ENCODE peak calls at places on chromosomes 12 and 14, in ten cellular contexts. W is effector memory CD4-positive, alpha-beta T cell; S is SJSA1; B is left lung; V is lung; Q is stomach; U is neural progenitor cell; R is HCT116; E is mesenchymal stem cell; M is upper lobe of right lung. K is an unnamed sample.

GRCh38 chr12:46470039-46470627 is 97.6 kb upstream of the SLC38A2 start:
- DNase-seq in Q (no peak), B (no peak), V (no peak), S (peak), W (no peak), R (no peak), E (no peak), U (no peak), M (no peak), K (no peak)

GRCh38 chr12:64679487-64679983 is 69.2 kb downstream of the RASSF3 start:
- DNase-seq in B (peak), U (no peak), E (no peak), R (peak), S (peak), W (peak), M (peak), Q (peak), V (peak), K (peak)

GRCh38 chr12:95784286-95784685 is 6.3 kb downstream of the NTN4 start:
- DNase-seq in B (no peak), R (no peak), E (no peak), M (no peak), S (no peak), V (no peak), Q (no peak), U (no peak), W (no peak), K (no peak)

GRCh38 chr12:6265038-6265405 is 45.5 kb upstream of the PLEKHG6 start:
- DNase-seq in R (no peak), S (no peak), E (no peak), W (no peak), Q (no peak), M (peak), U (no peak), B (no peak), V (no peak), K (no peak)

GRCh38 chr14:52227559-52228222 is 39.8 kb upstream of the PTGDR start:
- DNase-seq in B (no peak), Q (no peak), V (no peak), R (no peak), U (no peak), W (no peak), M (no peak), S (no peak), E (no peak), K (no peak)

GRCh38 chr14:75274899-75275569 is 3.6 kb upstream of the FOS start:
- DNase-seq in E (peak), Q (no peak), V (peak), U (no peak), S (peak), R (no peak), B (peak), M (peak), W (peak), K (no peak)

GRCh38 chr12:117151195-117152031 is 38.9 kb downstream of the FBXO21 start:
- DNase-seq in U (peak), V (peak), B (peak), M (peak), W (no peak), Q (peak), R (peak), S (no peak), E (peak), K (no peak)

GRCh38 chr14:99191663-99192621 is 80.1 kb downstream of the BCL11B start:
- DNase-seq in W (peak), B (peak), Q (peak), S (peak), M (no peak), E (no peak), U (no peak), V (peak), R (no peak), K (no peak)

GRCh38 chr12:78473136-78473535 is 391.4 kb upstream of the SYT1 start:
- DNase-seq in M (no peak), V (no peak), R (no peak), S (no peak), W (no peak), E (no peak), Q (no peak), B (no peak), U (no peak), K (no peak)

GRCh38 chr14:106417224-106418049 is 891.1 kb downstream of the TMEM121 start:
- DNase-seq in W (peak), M (peak), V (peak), B (peak), E (no peak), Q (peak), S (no peak), U (peak), R (peak), K (no peak)

GRCh38 chr14:65173973-65174693 is 71.8 kb upstream of the MAX start:
- DNase-seq in U (peak), E (no peak), R (no peak), W (no peak), B (no peak), Q (no peak), V (no peak), S (no peak), M (no peak), K (no peak)

GRCh38 chr12:24396266-24396665 is 446.8 kb upstream of the SOX5 start:
- DNase-seq in R (no peak), V (no peak), E (no peak), W (no peak), M (no peak), Q (no peak), S (no peak), B (no peak), U (peak), K (no peak)

GRCh38 chr14:76472199-76472723 is 96.3 kb downstream of the ESRRB start:
- DNase-seq in W (no peak), S (no peak), V (no peak), Q (no peak), M (no peak), U (no peak), B (no peak), R (no peak), E (no peak), K (no peak)

GRCh38 chr14:105119410-105120025 is 49.1 kb downstream of the JAG2 start:
- DNase-seq in M (no peak), U (no peak), B (no peak), V (no peak), E (no peak), S (no peak), R (no peak), Q (no peak), W (no peak), K (no peak)

GRCh38 chr12:64404470-64405446 is 566 bp downstream of the XPOT start:
- DNase-seq in U (no peak), E (peak), S (peak), M (peak), B (peak), V (peak), Q (peak), W (peak), R (no peak), K (no peak)

GRCh38 chr12:131885543-131886057 is 8.8 kb upstream of the ULK1 start:
- DNase-seq in U (no peak), R (no peak), M (no peak), W (no peak), S (no peak), E (no peak), Q (no peak), V (no peak), B (no peak), K (no peak)

GRCh38 chr14:86391085-86391484 is 861.1 kb downstream of the FLRT2 start:
- DNase-seq in W (no peak), E (no peak), Q (no peak), M (no peak), U (no peak), R (no peak), V (no peak), S (no peak), B (no peak), K (no peak)

GRCh38 chr12:7868391-7868790 is 4.3 kb downstream of the SLC2A14 start:
- DNase-seq in R (no peak), Q (no peak), W (no peak), U (no peak), S (no peak), V (no peak), M (no peak), B (no peak), E (no peak), K (no peak)

GRCh38 chr12:104569348-104570173 is 112.8 kb downstream of the CHST11 start:
- DNase-seq in U (no peak), E (no peak), W (peak), R (no peak), Q (peak), V (no peak), S (no peak), M (no peak), B (peak), K (no peak)

GRCh38 chr14:74573421-74574091 is 38.5 kb downstream of the LTBP2 start:
- DNase-seq in W (no peak), B (no peak), V (no peak), E (no peak), M (no peak), U (no peak), S (peak), Q (no peak), R (no peak), K (no peak)

GRCh38 chr12:71440393-71441349 is 1.1 kb downstream of the LGR5 start:
- DNase-seq in Q (peak), M (peak), E (peak), V (no peak), U (peak), S (no peak), B (no peak), R (no peak), W (no peak), K (no peak)

GRCh38 chr12:81798294-81798693 is 39.1 kb upstream of the PPFIA2 start:
- DNase-seq in B (no peak), V (no peak), S (no peak), R (no peak), W (no peak), M (no peak), Q (no peak), E (no peak), U (no peak), K (no peak)

GRCh38 chr14:105377555-105378182 is 20.7 kb upstream of the TEX22 start:
- DNase-seq in B (no peak), Q (no peak), U (no peak), R (no peak), M (no peak), E (no peak), V (no peak), W (no peak), S (no peak), K (no peak)

GRCh38 chr14:101473795-101474562 is 87.3 kb upstream of the DIO3 start:
- DNase-seq in W (no peak), Q (peak), E (no peak), R (no peak), B (peak), S (no peak), M (peak), U (no peak), V (no peak), K (no peak)

GRCh38 chr12:106133136-106134087 is 5.3 kb downstream of the NUAK1 start:
- DNase-seq in V (no peak), M (no peak), U (peak), R (no peak), B (no peak), W (no peak), Q (no peak), S (peak), E (peak), K (peak)

GRCh38 chr14:61537567-61538463 is 157.5 kb upstream of the HIF1A start:
- DNase-seq in M (no peak), B (peak), E (peak), S (peak), R (peak), U (peak), W (no peak), V (peak), Q (peak), K (peak)

GRCh38 chr12:508145-508544 is 48.4 kb downstream of the B4GALNT3 start:
- DNase-seq in B (no peak), S (no peak), V (no peak), M (no peak), U (no peak), W (no peak), R (no peak), E (no peak), Q (peak), K (no peak)

GRCh38 chr12:127191124-127191523 is 1075.8 kb upstream of the TMEM132C start:
- DNase-seq in S (no peak), E (no peak), B (no peak), Q (no peak), U (no peak), R (no peak), M (no peak), W (no peak), V (no peak), K (peak)

GRCh38 chr14:71467419-71467818 is 464.8 kb upstream of the RGS6 start:
- DNase-seq in V (no peak), E (no peak), B (no peak), U (no peak), R (no peak), S (peak), W (no peak), M (no peak), Q (no peak), K (no peak)

GRCh38 chr12:66708704-66709443 is 30.0 kb upstream of the GRIP1 start:
- DNase-seq in V (no peak), U (peak), Q (no peak), R (no peak), S (no peak), M (no peak), B (no peak), E (peak), W (no peak), K (no peak)

GRCh38 chr12:103626498-103626897 is 39.4 kb downstream of the STAB2 start:
- DNase-seq in B (no peak), Q (peak), R (no peak), W (no peak), S (no peak), U (peak), M (no peak), E (peak), V (no peak), K (no peak)

GRCh38 chr12:109736552-109737108 is 23.0 kb downstream of the FAM222A start:
- DNase-seq in Q (peak), E (peak), S (no peak), R (no peak), U (peak), W (no peak), V (no peak), M (peak), B (peak), K (no peak)

GRCh38 chr12:41151789-41152188 is 36.3 kb upstream of the PDZRN4 start:
- DNase-seq in E (peak), Q (no peak), V (no peak), M (no peak), U (no peak), R (no peak), W (no peak), B (no peak), S (no peak), K (peak)

GRCh38 chr12:123990512-123990911 is 17.5 kb downstream of the ZNF664 start:
- DNase-seq in U (no peak), E (peak), V (no peak), R (no peak), W (no peak), S (no peak), Q (no peak), M (no peak), B (no peak), K (no peak)

GRCh38 chr12:53300187-53300586 is 692 bp downstream of the MYG1 start:
- DNase-seq in B (no peak), W (no peak), U (no peak), R (no peak), Q (no peak), E (peak), S (no peak), V (no peak), M (no peak), K (no peak)

GRCh38 chr12:88501976-88502938 is 78.0 kb downstream of the KITLG start:
- DNase-seq in E (peak), B (no peak), S (no peak), R (no peak), W (no peak), Q (no peak), U (no peak), V (no peak), M (no peak), K (no peak)

GRCh38 chr12:74317078-74317581 is 220.5 kb upstream of the ATXN7L3B start:
- DNase-seq in W (no peak), U (peak), V (no peak), S (no peak), M (no peak), E (peak), R (no peak), Q (no peak), B (no peak), K (no peak)

GRCh38 chr14:105192866-105193731 is 12.0 kb upstream of the NUDT14 start:
- DNase-seq in R (no peak), Q (no peak), E (no peak), M (no peak), V (no peak), S (peak), W (no peak), B (no peak), U (no peak), K (no peak)

DNA sequence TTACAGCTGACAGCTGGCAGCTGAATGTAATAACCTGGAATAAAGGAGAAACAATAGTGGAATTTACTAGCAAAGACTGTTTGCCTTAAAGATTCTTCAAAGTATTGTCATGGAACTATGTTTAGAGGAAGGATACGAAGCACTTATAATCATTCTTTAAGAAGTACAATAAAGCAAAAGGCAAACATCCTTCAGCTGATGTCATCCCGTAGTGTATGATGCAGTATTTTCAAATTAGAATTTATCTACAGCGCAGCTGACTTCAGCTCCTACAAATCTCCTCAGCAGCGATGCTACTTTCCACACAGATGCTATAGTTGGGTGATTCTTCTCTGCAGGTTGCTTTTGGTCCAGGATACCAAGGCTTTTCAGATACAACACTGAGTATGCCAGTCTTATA is 31.5 kb downstream of the CLEC1A start:
- DNase-seq in V (no peak), E (peak), W (no peak), M (no peak), S (peak), U (no peak), R (no peak), Q (no peak), B (no peak), K (no peak)
- H3K27ac ChIP-seq in V (peak), E (no peak), W (no peak), M (peak), S (no peak), U (no peak), R (no peak), Q (no peak), B (peak), K (no peak)

GRCh38 chr12:120239776-120240494 is 25.6 kb downstream of the PXN start:
- DNase-seq in R (no peak), E (no peak), Q (no peak), U (no peak), M (no peak), B (no peak), S (no peak), W (no peak), V (no peak), K (no peak)

GRCh38 chr12:120242275-120242799 is 23.2 kb downstream of the PXN start:
- DNase-seq in M (no peak), S (no peak), V (no peak), B (no peak), W (no peak), U (no peak), R (no peak), Q (no peak), E (peak), K (no peak)

GRCh38 chr12:120242971-120243699 is 22.4 kb downstream of the PXN start:
- DNase-seq in M (no peak), U (no peak), W (no peak), R (no peak), S (no peak), V (no peak), E (no peak), B (no peak), Q (no peak), K (no peak)

GRCh38 chr12:120240495-120240833 is 25.1 kb downstream of the PXN start:
- DNase-seq in R (no peak), B (no peak), W (no peak), U (no peak), E (no peak), M (no peak), V (no peak), Q (no peak), S (no peak), K (no peak)

GRCh38 chr12:120241561-120242274 is 23.8 kb downstream of the PXN start:
- DNase-seq in V (no peak), S (no peak), E (peak), R (no peak), Q (no peak), B (no peak), U (no peak), W (no peak), M (no peak), K (no peak)
- H3K27ac ChIP-seq in V (peak), S (no peak), E (no peak), R (peak), Q (peak), B (peak), U (no peak), W (no peak), M (peak), K (peak)

GRCh38 chr14:49688701-49689030 is 652 bp upstream of the POLE2 start:
- DNase-seq in V (no peak), M (no peak), E (no peak), R (no peak), Q (no peak), S (no peak), U (no peak), W (no peak), B (no peak), K (no peak)
- H3K27ac ChIP-seq in V (peak), M (peak), E (no peak), R (no peak), Q (peak), S (no peak), U (no peak), W (no peak), B (peak), K (no peak)

GRCh38 chr14:69652942-69653680 is 41.7 kb downstream of the SUSD6 start:
- DNase-seq in V (no peak), M (no peak), S (no peak), E (no peak), Q (peak), W (no peak), B (peak), U (no peak), R (no peak), K (no peak)
- H3K27ac ChIP-seq in V (peak), M (peak), S (no peak), E (no peak), Q (peak), W (no peak), B (peak), U (no peak), R (no peak), K (peak)

GRCh38 chr14:93019970-93020369 is 95.8 kb downstream of the ITPK1 start:
- DNase-seq in S (no peak), W (no peak), M (no peak), Q (no peak), V (no peak), U (peak), B (no peak), E (no peak), R (no peak), K (no peak)

GRCh38 chr14:93018401-93018800 is 95.5 kb downstream of the CHGA start:
- DNase-seq in S (peak), B (no peak), Q (no peak), R (no peak), M (no peak), W (no peak), U (no peak), E (peak), V (no peak), K (no peak)

GRCh38 chr14:93017898-93018297 is 94.9 kb downstream of the CHGA start:
- DNase-seq in M (no peak), S (no peak), Q (no peak), U (no peak), R (no peak), W (no peak), E (no peak), V (no peak), B (no peak), K (no peak)

GRCh38 chr14:93017341-93017797 is 94.4 kb downstream of the CHGA start:
- DNase-seq in B (no peak), W (no peak), U (no peak), S (no peak), E (no peak), V (no peak), M (no peak), Q (peak), R (no peak), K (no peak)

GRCh38 chr14:93019367-93019843 is 96.3 kb downstream of the ITPK1 start:
- DNase-seq in M (no peak), W (no peak), S (peak), Q (peak), E (no peak), V (no peak), B (no peak), R (no peak), U (no peak), K (no peak)
- H3K27ac ChIP-seq in M (no peak), W (no peak), S (peak), Q (peak), E (no peak), V (no peak), B (no peak), R (no peak), U (no peak), K (no peak)

K was measured in epithelial cell of prostate.